ENCODE peak calls at places on chromosomes 4 and X, in nine cellular contexts. U is testis, C is Peyer's patch, X is thoracic aorta, Q is breast epithelium, V is GM23338, S is brain microvascular endothelial cell, O is stomach, K is left lung. Y is an unnamed sample.
A peak's percentile ranks its signal among the peaks of the same experiment; 100 is the strongest.

GRCh38 chr4:44985152-44985551 is 258.8 kb upstream of the GNPDA2 start:
- DNase-seq in U (no peak), C (no peak), X (no peak), Q (no peak), V (no peak), S (no peak), O (no peak), K (no peak), Y (no peak)

GRCh38 chr4:24794916-24795665 is at the start of gene SOD3:
- DNase-seq in U (peak; percentile 91), C (peak; percentile 65), X (peak; percentile 73), Q (no peak), V (peak; percentile 91), S (peak; percentile 81), O (peak; percentile 79), K (peak; percentile 89), Y (peak; percentile 80)

GRCh38 chr4:76659103-76659490 is 224.1 kb downstream of the SHROOM3 start:
- DNase-seq in U (no peak), C (no peak), X (no peak), Q (no peak), V (no peak), S (no peak), O (no peak), K (no peak), Y (no peak)

GRCh38 chr4:47835489-47835888 is 2.4 kb downstream of the CORIN start:
- DNase-seq in U (no peak), C (no peak), X (no peak), Q (no peak), V (peak; percentile 51), S (peak; percentile 50), O (no peak), K (no peak), Y (no peak)

GRCh38 chr4:171880136-171880535 is 66.9 kb downstream of the GALNTL6 start:
- DNase-seq in U (no peak), C (no peak), X (no peak), Q (no peak), V (no peak), S (peak; percentile 90), O (no peak), K (no peak), Y (no peak)

GRCh38 chrX:153569475-153569874 is 29.5 kb downstream of the CCNQ start:
- DNase-seq in U (no peak), C (no peak), X (no peak), Q (no peak), V (no peak), S (no peak), O (no peak), K (no peak), Y (no peak)

GRCh38 chr4:53185853-53186590 is 179.8 kb downstream of the SCFD2 start:
- DNase-seq in U (no peak), C (no peak), X (no peak), Q (no peak), V (no peak), S (no peak), O (no peak), K (no peak), Y (no peak)

GRCh38 chrX:18353931-18354368 is 538 bp downstream of the SCML2 start:
- DNase-seq in U (peak; percentile 24), C (no peak), X (no peak), Q (no peak), V (peak; percentile 63), S (no peak), O (no peak), K (no peak), Y (peak; percentile 3)

GRCh38 chr4:103996059-103996458 is 276.3 kb upstream of the TACR3 start:
- DNase-seq in U (no peak), C (no peak), X (no peak), Q (no peak), V (peak; percentile 40), S (no peak), O (no peak), K (no peak), Y (no peak)

GRCh38 chrX:47595701-47596655 is 13.7 kb downstream of the TIMP1 start:
- DNase-seq in U (peak; percentile 33), C (no peak), X (no peak), Q (no peak), V (no peak), S (peak; percentile 84), O (no peak), K (no peak), Y (no peak)
- H3K27ac ChIP-seq in U (peak overlapping the region; percentile 78), C (no peak overlapping the region), X (peak overlapping the region; percentile 58), Q (no peak overlapping the region), V (no peak overlapping the region), S (peak overlapping the region; percentile 91), O (no peak overlapping the region), K (no peak overlapping the region), Y (no peak overlapping the region)

GRCh38 chrX:2584659-2585470 is 84.1 kb upstream of the DHRSX start:
- DNase-seq in U (no peak), C (no peak), X (no peak), Q (no peak), V (peak; percentile 46), S (no peak), O (no peak), K (no peak), Y (no peak)
- TF ChIP-seq CTCF in U (no peak), C (no peak), X (no peak), Q (no peak), V (no peak), S (no peak), O (no peak), K (no peak), Y (no peak)

GRCh38 chr4:997375-998071 is 4.3 kb upstream of the SLC26A1 start:
- DNase-seq in U (no peak), C (no peak), X (no peak), Q (no peak), V (peak; percentile 55), S (no peak), O (no peak), K (no peak), Y (no peak)
- H3K4me3 ChIP-seq in U (peak overlapping the region; percentile 32), C (peak overlapping the region; percentile 43), X (peak overlapping the region; percentile 49), Q (no peak overlapping the region), V (peak overlapping the region; percentile 57), S (no peak overlapping the region), O (peak overlapping the region; percentile 39), K (no peak overlapping the region), Y (no peak overlapping the region)

GRCh38 chr4:59553739-59554126 is 1646.4 kb upstream of the ADGRL3 start:
- DNase-seq in U (no peak), C (no peak), X (no peak), Q (no peak), V (no peak), S (peak; percentile 56), O (no peak), K (no peak), Y (no peak)
- H3K27ac ChIP-seq in U (no peak overlapping the region), C (no peak overlapping the region), X (no peak overlapping the region), Q (no peak overlapping the region), V (no peak overlapping the region), S (peak overlapping the region; percentile 71), O (no peak overlapping the region), K (no peak overlapping the region), Y (no peak overlapping the region)

GRCh38 chr4:119087121-119087520 is 48.5 kb upstream of the MYOZ2 start:
- DNase-seq in U (no peak), C (no peak), X (no peak), Q (no peak), V (no peak), S (no peak), O (no peak), K (no peak), Y (no peak)
- TF ChIP-seq CTCF in U (peak; percentile 24), C (peak; percentile 55), X (no peak), Q (no peak), V (no peak), S (peak; percentile 22), O (peak; percentile 36), K (no peak), Y (peak; percentile 38)

DNA sequence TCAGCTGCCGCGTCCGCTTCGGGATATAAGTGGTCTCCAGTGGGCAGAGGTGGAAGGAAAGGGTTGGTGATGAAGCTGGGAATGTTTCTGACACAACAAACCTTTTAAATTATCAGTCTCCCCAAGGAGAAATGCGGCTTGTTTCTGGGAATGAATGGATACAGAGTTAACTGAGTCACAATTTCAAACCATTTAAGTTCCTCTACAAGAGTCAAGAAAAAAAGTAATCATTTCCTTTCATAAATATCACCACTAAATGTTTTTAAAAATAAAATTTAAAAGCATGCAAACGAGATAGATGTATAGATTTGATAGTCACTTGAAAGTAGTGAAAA is 1.4 kb downstream of the GASK1B start:
- DNase-seq in U (no peak), C (no peak), X (no peak), Q (no peak), V (no peak), S (no peak), O (no peak), K (no peak), Y (no peak)
- H3K4me3 ChIP-seq in U (peak overlapping the region; percentile 53), C (peak overlapping the region; percentile 61), X (peak overlapping the region; percentile 84), Q (peak overlapping the region; percentile 51), V (no peak overlapping the region), S (peak overlapping the region; percentile 47), O (peak overlapping the region; percentile 50), K (peak overlapping the region; percentile 25), Y (peak overlapping the region; percentile 76)

DNA sequence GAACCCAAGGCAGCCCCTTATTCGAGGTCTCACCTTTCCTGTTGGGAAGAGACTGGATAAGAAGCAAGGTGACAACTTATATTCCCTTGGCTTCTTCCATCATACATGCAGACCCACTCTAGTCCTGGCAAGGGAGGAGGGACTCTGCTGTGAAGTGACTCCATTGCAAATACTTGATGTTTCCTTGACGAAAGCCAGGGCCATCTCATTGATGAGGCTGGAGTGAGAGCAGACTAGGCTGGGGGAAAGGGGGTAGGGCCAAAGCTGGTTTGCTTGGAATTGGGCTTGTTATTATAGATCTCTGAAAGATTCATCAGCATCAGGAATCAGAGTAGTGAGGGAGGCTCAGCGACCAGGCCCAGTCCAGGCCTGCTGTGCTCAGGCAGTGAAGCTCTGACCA is 2.3 kb upstream of the NHSL2 start:
- DNase-seq in U (no peak), C (no peak), X (no peak), Q (no peak), V (no peak), S (no peak), O (no peak), K (no peak), Y (no peak)
- H3K27ac ChIP-seq in U (no peak overlapping the region), C (no peak overlapping the region), X (no peak overlapping the region), Q (no peak overlapping the region), V (no peak overlapping the region), S (no peak overlapping the region), O (no peak overlapping the region), K (no peak overlapping the region), Y (no peak overlapping the region)

DNA sequence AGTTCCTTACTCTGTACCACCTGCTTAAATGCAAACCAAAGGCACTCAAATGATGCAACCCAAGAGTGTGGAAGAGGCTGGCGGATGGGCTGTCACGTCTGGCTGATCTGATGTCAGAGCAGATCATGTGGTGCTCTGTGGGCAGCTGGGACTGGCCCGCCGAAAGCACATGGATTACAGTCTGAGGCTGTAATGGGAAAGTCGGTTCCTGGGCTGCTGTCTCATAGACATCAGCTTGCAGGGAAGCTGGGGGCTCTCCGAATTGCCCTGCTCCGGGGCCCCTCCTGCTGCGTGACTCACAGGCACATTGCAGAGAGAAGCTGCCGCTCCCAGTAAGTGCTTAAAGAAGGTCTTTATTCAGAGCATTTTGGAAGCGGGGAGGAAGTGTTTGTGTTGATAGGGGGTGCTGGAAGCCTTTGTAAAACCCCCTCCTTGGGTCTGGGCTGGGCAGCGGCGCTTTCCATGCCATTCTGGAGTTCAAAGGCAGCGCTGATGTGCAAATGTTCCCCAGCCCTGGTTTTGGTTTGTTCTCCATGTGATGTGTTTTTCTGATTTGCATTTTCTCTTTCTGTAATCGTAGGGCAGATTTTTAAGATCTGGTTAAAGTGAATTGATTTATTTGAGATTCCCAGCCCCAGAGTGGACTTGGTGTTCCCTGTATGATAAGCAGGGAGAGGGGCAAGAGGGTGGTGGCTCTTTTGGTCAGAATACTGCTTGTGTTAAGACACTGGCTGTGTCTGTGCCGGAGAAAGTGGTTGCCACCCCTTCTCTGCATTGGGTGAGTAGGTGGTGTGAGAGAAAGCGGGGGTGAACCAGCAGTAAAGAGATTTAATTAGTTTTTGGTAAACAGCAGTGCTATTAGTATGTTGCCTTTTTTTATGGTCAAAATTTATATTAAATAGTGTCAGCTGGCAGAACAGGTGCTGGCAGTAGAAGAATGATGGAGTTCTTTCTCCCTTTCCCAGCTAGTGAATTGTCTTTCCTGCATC is 181.3 kb downstream of the LARP7 start:
- DNase-seq in U (peak; percentile 85), C (peak; percentile 64), X (peak; percentile 42), Q (no peak), V (peak; percentile 90), S (peak; percentile 96), O (peak; percentile 25), K (peak; percentile 49), Y (peak; percentile 38)
- TF ChIP-seq CTCF in U (no peak), C (no peak), X (no peak), Q (no peak), V (peak; percentile 41), S (no peak), O (no peak), K (no peak), Y (no peak)

Y was measured in heart right ventricle.